ENCODE peak calls at places on chromosomes 5 and 9, in eight cellular contexts. One of them, this sample, is unnamed.

GRCh38 chr9:124284237-124284831 is 26.6 kb downstream of the NEK6 start:
- DNase-seq in GM12865: no peak
- DNase-seq in fibroblast of lung: peak; percentile 71
- DNase-seq in ovary: no peak
- DNase-seq in neural crest cell: no peak
- DNase-seq in foreskin fibroblast: no peak
- DNase-seq in upper lobe of left lung: no peak
- DNase-seq in breast epithelium: no peak
- DNase-seq in this sample: no peak

GRCh38 chr5:64457846-64458245 is 48.0 kb upstream of the RGS7BP start:
- DNase-seq in ovary: no peak
- DNase-seq in fibroblast of lung: no peak
- DNase-seq in breast epithelium: no peak
- DNase-seq in GM12865: no peak
- DNase-seq in upper lobe of left lung: no peak
- DNase-seq in neural crest cell: no peak
- DNase-seq in foreskin fibroblast: no peak
- DNase-seq in this sample: no peak

GRCh38 chr9:10250200-10250599 is 362.6 kb downstream of the PTPRD start:
- DNase-seq in neural crest cell: no peak
- DNase-seq in foreskin fibroblast: no peak
- DNase-seq in ovary: no peak
- DNase-seq in breast epithelium: no peak
- DNase-seq in upper lobe of left lung: no peak
- DNase-seq in fibroblast of lung: peak; percentile 86
- DNase-seq in GM12865: no peak
- DNase-seq in this sample: no peak

GRCh38 chr5:170848033-170848432 is 13.8 kb upstream of the RANBP17 start:
- DNase-seq in upper lobe of left lung: no peak
- DNase-seq in fibroblast of lung: no peak
- DNase-seq in neural crest cell: no peak
- DNase-seq in foreskin fibroblast: peak; percentile 17
- DNase-seq in breast epithelium: no peak
- DNase-seq in GM12865: no peak
- DNase-seq in ovary: no peak
- DNase-seq in this sample: no peak

GRCh38 chr5:143279698-143280097 is 123.8 kb downstream of the NR3C1 start:
- DNase-seq in ovary: no peak
- DNase-seq in fibroblast of lung: no peak
- DNase-seq in breast epithelium: no peak
- DNase-seq in GM12865: no peak
- DNase-seq in neural crest cell: no peak
- DNase-seq in foreskin fibroblast: no peak
- DNase-seq in upper lobe of left lung: no peak
- DNase-seq in this sample: no peak

GRCh38 chr9:27276182-27277030 is 20.5 kb downstream of the EQTN start:
- DNase-seq in breast epithelium: no peak
- DNase-seq in foreskin fibroblast: peak; percentile 53
- DNase-seq in fibroblast of lung: peak; percentile 76
- DNase-seq in upper lobe of left lung: peak; percentile 13
- DNase-seq in GM12865: peak; percentile 50
- DNase-seq in ovary: no peak
- DNase-seq in neural crest cell: no peak
- DNase-seq in this sample: peak; percentile 11

GRCh38 chr9:96009690-96010477 is 134.4 kb downstream of the ERCC6L2 start:
- DNase-seq in ovary: no peak
- DNase-seq in neural crest cell: no peak
- DNase-seq in fibroblast of lung: peak; percentile 48
- DNase-seq in upper lobe of left lung: no peak
- DNase-seq in foreskin fibroblast: peak; percentile 21
- DNase-seq in breast epithelium: no peak
- DNase-seq in GM12865: peak; percentile 17
- DNase-seq in this sample: no peak

GRCh38 chr5:40717281-40717680 is 37.6 kb downstream of the PTGER4 start:
- DNase-seq in foreskin fibroblast: peak; percentile 77
- DNase-seq in GM12865: no peak
- DNase-seq in upper lobe of left lung: no peak
- DNase-seq in ovary: no peak
- DNase-seq in fibroblast of lung: peak; percentile 78
- DNase-seq in neural crest cell: no peak
- DNase-seq in breast epithelium: no peak
- DNase-seq in this sample: no peak

GRCh38 chr9:13588151-13589043 is 308.9 kb upstream of the MPDZ start:
- DNase-seq in GM12865: no peak
- DNase-seq in fibroblast of lung: peak; percentile 98
- DNase-seq in ovary: no peak
- DNase-seq in neural crest cell: no peak
- DNase-seq in breast epithelium: no peak
- DNase-seq in foreskin fibroblast: peak; percentile 15
- DNase-seq in upper lobe of left lung: no peak
- DNase-seq in this sample: no peak

GRCh38 chr9:4005896-4006295 is 294.0 kb downstream of the GLIS3 start:
- DNase-seq in breast epithelium: no peak
- DNase-seq in ovary: no peak
- DNase-seq in GM12865: no peak
- DNase-seq in neural crest cell: no peak
- DNase-seq in upper lobe of left lung: no peak
- DNase-seq in fibroblast of lung: no peak
- DNase-seq in foreskin fibroblast: no peak
- DNase-seq in this sample: no peak

GRCh38 chr9:114834386-114834785 is 28.5 kb upstream of the TNFSF15 start:
- DNase-seq in fibroblast of lung: peak; percentile 34
- DNase-seq in breast epithelium: no peak
- DNase-seq in neural crest cell: no peak
- DNase-seq in ovary: no peak
- DNase-seq in foreskin fibroblast: peak; percentile 13
- DNase-seq in GM12865: no peak
- DNase-seq in upper lobe of left lung: no peak
- DNase-seq in this sample: no peak

GRCh38 chr9:3857673-3858072 is 331.9 kb upstream of the RFX3 start:
- DNase-seq in fibroblast of lung: peak; percentile 35
- DNase-seq in breast epithelium: no peak
- DNase-seq in upper lobe of left lung: no peak
- DNase-seq in ovary: no peak
- DNase-seq in GM12865: no peak
- DNase-seq in foreskin fibroblast: peak; percentile 88
- DNase-seq in neural crest cell: no peak
- DNase-seq in this sample: no peak

GRCh38 chr9:34190996-34191892 is 12.4 kb downstream of the UBAP1 start:
- DNase-seq in foreskin fibroblast: peak; percentile 45
- DNase-seq in fibroblast of lung: peak; percentile 39
- DNase-seq in GM12865: no peak
- DNase-seq in ovary: no peak
- DNase-seq in upper lobe of left lung: no peak
- DNase-seq in breast epithelium: no peak
- DNase-seq in neural crest cell: no peak
- DNase-seq in this sample: no peak

GRCh38 chr9:107044872-107045271 is 181.9 kb downstream of the ZNF462 start:
- DNase-seq in ovary: no peak
- DNase-seq in neural crest cell: no peak
- DNase-seq in GM12865: no peak
- DNase-seq in fibroblast of lung: no peak
- DNase-seq in foreskin fibroblast: no peak
- DNase-seq in upper lobe of left lung: no peak
- DNase-seq in breast epithelium: no peak
- DNase-seq in this sample: no peak
- TF ChIP-seq CTCF in ovary: no peak
- TF ChIP-seq CTCF in neural crest cell: peak; percentile 26
- TF ChIP-seq CTCF in GM12865: peak; percentile 6
- TF ChIP-seq CTCF in fibroblast of lung: no peak
- TF ChIP-seq CTCF in foreskin fibroblast: no peak
- TF ChIP-seq CTCF in upper lobe of left lung: no peak
- TF ChIP-seq CTCF in breast epithelium: no peak
- TF ChIP-seq CTCF in this sample: no peak

DNA sequence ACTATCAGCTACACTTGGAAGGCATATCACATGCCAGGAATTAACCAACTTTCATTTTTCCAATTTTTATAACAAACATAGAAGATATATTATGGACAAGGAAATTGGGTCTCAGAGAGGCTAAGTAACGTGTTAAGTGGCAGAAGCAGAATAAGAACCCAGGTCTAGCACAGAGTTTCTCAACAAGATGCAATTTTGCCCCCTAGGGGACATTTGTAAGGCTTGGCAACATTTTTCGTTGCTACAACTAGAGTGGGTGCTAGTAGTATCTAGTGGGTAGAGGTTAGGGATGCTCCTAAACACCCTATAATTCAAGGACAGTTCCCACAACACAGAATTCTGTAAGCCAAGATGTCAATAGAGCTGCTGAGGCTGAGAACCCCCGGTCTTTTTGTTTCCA is 180.6 kb downstream of the SNCAIP start:
- DNase-seq in fibroblast of lung: peak; percentile 25
- DNase-seq in ovary: no peak
- DNase-seq in breast epithelium: no peak
- DNase-seq in neural crest cell: no peak
- DNase-seq in foreskin fibroblast: peak; percentile 21
- DNase-seq in GM12865: peak; percentile 24
- DNase-seq in upper lobe of left lung: no peak
- DNase-seq in this sample: no peak
- TF ChIP-seq CTCF in fibroblast of lung: no peak
- TF ChIP-seq CTCF in ovary: no peak
- TF ChIP-seq CTCF in breast epithelium: no peak
- TF ChIP-seq CTCF in neural crest cell: peak; percentile 45
- TF ChIP-seq CTCF in foreskin fibroblast: peak; percentile 27
- TF ChIP-seq CTCF in GM12865: peak; percentile 16
- TF ChIP-seq CTCF in upper lobe of left lung: no peak
- TF ChIP-seq CTCF in this sample: peak; percentile 14

GRCh38 chr9:82645591-82645990 is 417.4 kb downstream of the RASEF start:
- DNase-seq in fibroblast of lung: no peak
- DNase-seq in foreskin fibroblast: peak; percentile 40
- DNase-seq in ovary: no peak
- DNase-seq in upper lobe of left lung: no peak
- DNase-seq in neural crest cell: no peak
- DNase-seq in GM12865: no peak
- DNase-seq in breast epithelium: no peak
- DNase-seq in this sample: no peak

GRCh38 chr9:82650368-82650767 is 412.6 kb downstream of the RASEF start:
- DNase-seq in fibroblast of lung: no peak
- DNase-seq in GM12865: no peak
- DNase-seq in breast epithelium: no peak
- DNase-seq in foreskin fibroblast: no peak
- DNase-seq in neural crest cell: no peak
- DNase-seq in upper lobe of left lung: no peak
- DNase-seq in ovary: no peak
- DNase-seq in this sample: no peak

DNA sequence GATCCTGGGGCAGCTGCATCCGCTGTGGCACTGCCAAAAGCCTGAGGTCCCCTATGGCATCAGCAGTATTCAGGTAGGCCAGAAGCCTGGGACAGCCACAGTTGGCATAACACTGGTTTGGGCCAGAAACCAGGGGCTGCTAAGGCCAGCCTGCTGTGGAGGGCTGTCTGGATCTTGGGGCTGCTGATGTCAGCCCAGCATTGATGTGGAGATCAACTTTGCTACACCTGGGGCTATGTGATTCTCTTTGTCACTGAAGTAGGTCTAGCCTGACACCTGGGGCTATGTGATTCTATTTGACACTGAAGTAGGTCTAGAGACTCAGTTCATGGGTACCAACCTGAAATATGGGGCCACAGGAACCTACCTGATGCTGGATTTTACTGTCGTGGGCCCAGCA is 411.5 kb downstream of the RASEF start:
- DNase-seq in fibroblast of lung: no peak
- DNase-seq in GM12865: no peak
- DNase-seq in ovary: no peak
- DNase-seq in foreskin fibroblast: no peak
- DNase-seq in neural crest cell: no peak
- DNase-seq in breast epithelium: no peak
- DNase-seq in upper lobe of left lung: no peak
- DNase-seq in this sample: no peak
- TF ChIP-seq CTCF in fibroblast of lung: no peak
- TF ChIP-seq CTCF in GM12865: no peak
- TF ChIP-seq CTCF in ovary: no peak
- TF ChIP-seq CTCF in foreskin fibroblast: no peak
- TF ChIP-seq CTCF in neural crest cell: no peak
- TF ChIP-seq CTCF in breast epithelium: no peak
- TF ChIP-seq CTCF in upper lobe of left lung: no peak
- TF ChIP-seq CTCF in this sample: no peak

GRCh38 chr9:98380065-98380681 is 124.7 kb upstream of the TBC1D2 start:
- DNase-seq in fibroblast of lung: peak; percentile 45
- DNase-seq in GM12865: peak; percentile 58
- DNase-seq in ovary: no peak
- DNase-seq in foreskin fibroblast: peak; percentile 67
- DNase-seq in neural crest cell: peak; percentile 15
- DNase-seq in breast epithelium: no peak
- DNase-seq in upper lobe of left lung: no peak
- DNase-seq in this sample: no peak

GRCh38 chr9:98385751-98386150 is 130.3 kb upstream of the TBC1D2 start:
- DNase-seq in neural crest cell: no peak
- DNase-seq in GM12865: peak; percentile 16
- DNase-seq in foreskin fibroblast: no peak
- DNase-seq in fibroblast of lung: no peak
- DNase-seq in ovary: no peak
- DNase-seq in upper lobe of left lung: no peak
- DNase-seq in breast epithelium: no peak
- DNase-seq in this sample: no peak

GRCh38 chr9:98379572-98379971 is 124.1 kb upstream of the TBC1D2 start:
- DNase-seq in fibroblast of lung: no peak
- DNase-seq in GM12865: no peak
- DNase-seq in foreskin fibroblast: no peak
- DNase-seq in neural crest cell: no peak
- DNase-seq in breast epithelium: no peak
- DNase-seq in ovary: no peak
- DNase-seq in upper lobe of left lung: no peak
- DNase-seq in this sample: no peak

GRCh38 chr9:98381311-98382103 is 126.1 kb upstream of the TBC1D2 start:
- DNase-seq in GM12865: no peak
- DNase-seq in fibroblast of lung: no peak
- DNase-seq in ovary: no peak
- DNase-seq in foreskin fibroblast: no peak
- DNase-seq in breast epithelium: no peak
- DNase-seq in neural crest cell: no peak
- DNase-seq in upper lobe of left lung: no peak
- DNase-seq in this sample: no peak

GRCh38 chr9:98383758-98384157 is 128.3 kb upstream of the TBC1D2 start:
- DNase-seq in breast epithelium: no peak
- DNase-seq in upper lobe of left lung: no peak
- DNase-seq in fibroblast of lung: peak; percentile 27
- DNase-seq in GM12865: no peak
- DNase-seq in ovary: no peak
- DNase-seq in foreskin fibroblast: peak; percentile 36
- DNase-seq in neural crest cell: no peak
- DNase-seq in this sample: no peak
- TF ChIP-seq CTCF in breast epithelium: no peak
- TF ChIP-seq CTCF in upper lobe of left lung: no peak
- TF ChIP-seq CTCF in fibroblast of lung: peak; percentile 14
- TF ChIP-seq CTCF in GM12865: no peak
- TF ChIP-seq CTCF in ovary: no peak
- TF ChIP-seq CTCF in foreskin fibroblast: peak; percentile 49
- TF ChIP-seq CTCF in neural crest cell: no peak
- TF ChIP-seq CTCF in this sample: no peak

This sample was measured in AG09319.